ENCODE peak calls at places on chromosomes 1 and 21, in six cellular contexts. One of them, this sample, is unnamed.

GRCh38 chr21:37758997-37759396 is 157.3 kb downstream of the KCNJ6 start:
- DNase-seq in HCT116: no peak
- DNase-seq in mucosa of descending colon: no peak
- DNase-seq in sigmoid colon: no peak
- DNase-seq in mesothelial cell of epicardium: no peak
- DNase-seq in cardiac fibroblast: peak; percentile 59
- DNase-seq in this sample: peak; percentile 77

GRCh38 chr1:217524787-217525520 is 105.9 kb downstream of the GPATCH2 start:
- DNase-seq in HCT116: no peak
- DNase-seq in mucosa of descending colon: no peak
- DNase-seq in sigmoid colon: no peak
- DNase-seq in mesothelial cell of epicardium: no peak
- DNase-seq in cardiac fibroblast: peak; percentile 56
- DNase-seq in this sample: peak; percentile 57

GRCh38 chr1:234188454-234188792 is 184.8 kb upstream of the COA6 start:
- DNase-seq in HCT116: peak; percentile 16
- DNase-seq in mucosa of descending colon: no peak
- DNase-seq in sigmoid colon: no peak
- DNase-seq in mesothelial cell of epicardium: no peak
- DNase-seq in cardiac fibroblast: no peak
- DNase-seq in this sample: no peak

GRCh38 chr1:227621211-227621610 is 57.9 kb downstream of the ZNF678 start:
- DNase-seq in HCT116: no peak
- DNase-seq in mucosa of descending colon: no peak
- DNase-seq in sigmoid colon: no peak
- DNase-seq in mesothelial cell of epicardium: no peak
- DNase-seq in cardiac fibroblast: peak; percentile 12
- DNase-seq in this sample: peak; percentile 4

GRCh38 chr1:223727541-223727940 is 15.2 kb downstream of the CAPN2 start:
- DNase-seq in HCT116: no peak
- DNase-seq in mucosa of descending colon: no peak
- DNase-seq in sigmoid colon: no peak
- DNase-seq in mesothelial cell of epicardium: no peak
- DNase-seq in cardiac fibroblast: no peak
- DNase-seq in this sample: peak; percentile 90

GRCh38 chr1:222167896-222168295 is 380.0 kb downstream of the HHIPL2 start:
- DNase-seq in HCT116: no peak
- DNase-seq in mucosa of descending colon: no peak
- DNase-seq in sigmoid colon: no peak
- DNase-seq in mesothelial cell of epicardium: no peak
- DNase-seq in cardiac fibroblast: peak; percentile 12
- DNase-seq in this sample: no peak

GRCh38 chr1:23484253-23485001 is 448 bp upstream of the ASAP3 start:
- DNase-seq in HCT116: peak; percentile 69
- DNase-seq in mucosa of descending colon: peak; percentile 95
- DNase-seq in sigmoid colon: peak; percentile 97
- DNase-seq in mesothelial cell of epicardium: peak; percentile 90
- DNase-seq in cardiac fibroblast: peak; percentile 89
- DNase-seq in this sample: peak; percentile 90

GRCh38 chr1:109918077-109918606 is 7.5 kb downstream of the CSF1 start:
- DNase-seq in HCT116: no peak
- DNase-seq in mucosa of descending colon: no peak
- DNase-seq in sigmoid colon: peak; percentile 43
- DNase-seq in mesothelial cell of epicardium: no peak
- DNase-seq in cardiac fibroblast: no peak
- DNase-seq in this sample: peak; percentile 27

DNA sequence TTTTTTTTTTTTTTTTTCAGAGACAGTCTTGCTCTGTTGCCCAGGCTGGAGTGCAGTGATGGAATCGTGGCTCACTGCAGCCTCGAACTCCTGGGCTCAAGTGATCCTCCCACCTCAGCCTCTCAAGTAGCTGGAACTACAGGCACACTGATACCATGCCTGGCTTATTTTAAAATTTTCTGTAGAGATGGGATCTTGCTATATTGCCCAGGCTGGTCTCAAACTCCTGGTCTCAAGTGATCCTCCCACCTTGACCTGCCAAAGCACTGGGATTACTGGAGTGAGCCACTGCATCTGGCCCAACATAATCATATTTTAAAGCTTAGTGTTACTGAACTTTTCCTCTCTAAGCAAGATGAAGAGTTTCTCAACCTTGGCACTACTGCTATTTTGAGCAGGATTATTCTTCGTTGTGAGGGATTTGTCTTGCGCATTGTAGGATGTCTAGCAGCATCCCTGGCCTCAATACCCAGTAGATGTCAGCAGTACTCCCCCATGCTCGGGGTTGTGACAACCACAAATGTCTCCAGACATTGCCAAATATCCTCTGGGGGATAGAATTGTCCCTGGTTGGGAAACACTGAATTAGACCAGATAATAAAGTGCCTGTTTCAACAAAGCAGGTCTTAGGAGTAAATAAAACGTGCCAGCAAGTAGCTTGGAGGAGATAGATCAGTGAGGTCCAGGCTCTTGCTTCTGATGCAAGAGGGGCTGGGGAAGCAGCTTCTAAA is 15.1 kb upstream of the THRAP3 start:
- DNase-seq in HCT116: no peak
- DNase-seq in mucosa of descending colon: no peak
- DNase-seq in sigmoid colon: no peak
- DNase-seq in mesothelial cell of epicardium: no peak
- DNase-seq in cardiac fibroblast: no peak
- DNase-seq in this sample: no peak
- TF ChIP-seq CTCF in HCT116: no peak
- TF ChIP-seq CTCF in mucosa of descending colon: no peak
- TF ChIP-seq CTCF in sigmoid colon: no peak
- TF ChIP-seq CTCF in mesothelial cell of epicardium: no peak
- TF ChIP-seq CTCF in cardiac fibroblast: no peak
- TF ChIP-seq CTCF in this sample: no peak

GRCh38 chr1:42847721-42848470 is 1.5 kb downstream of the ZNF691 start:
- DNase-seq in HCT116: no peak
- DNase-seq in mucosa of descending colon: no peak
- DNase-seq in sigmoid colon: no peak
- DNase-seq in mesothelial cell of epicardium: no peak
- DNase-seq in cardiac fibroblast: no peak
- DNase-seq in this sample: no peak
- TF ChIP-seq CTCF in HCT116: no peak
- TF ChIP-seq CTCF in mucosa of descending colon: no peak
- TF ChIP-seq CTCF in sigmoid colon: no peak
- TF ChIP-seq CTCF in mesothelial cell of epicardium: no peak
- TF ChIP-seq CTCF in cardiac fibroblast: no peak
- TF ChIP-seq CTCF in this sample: no peak

DNA sequence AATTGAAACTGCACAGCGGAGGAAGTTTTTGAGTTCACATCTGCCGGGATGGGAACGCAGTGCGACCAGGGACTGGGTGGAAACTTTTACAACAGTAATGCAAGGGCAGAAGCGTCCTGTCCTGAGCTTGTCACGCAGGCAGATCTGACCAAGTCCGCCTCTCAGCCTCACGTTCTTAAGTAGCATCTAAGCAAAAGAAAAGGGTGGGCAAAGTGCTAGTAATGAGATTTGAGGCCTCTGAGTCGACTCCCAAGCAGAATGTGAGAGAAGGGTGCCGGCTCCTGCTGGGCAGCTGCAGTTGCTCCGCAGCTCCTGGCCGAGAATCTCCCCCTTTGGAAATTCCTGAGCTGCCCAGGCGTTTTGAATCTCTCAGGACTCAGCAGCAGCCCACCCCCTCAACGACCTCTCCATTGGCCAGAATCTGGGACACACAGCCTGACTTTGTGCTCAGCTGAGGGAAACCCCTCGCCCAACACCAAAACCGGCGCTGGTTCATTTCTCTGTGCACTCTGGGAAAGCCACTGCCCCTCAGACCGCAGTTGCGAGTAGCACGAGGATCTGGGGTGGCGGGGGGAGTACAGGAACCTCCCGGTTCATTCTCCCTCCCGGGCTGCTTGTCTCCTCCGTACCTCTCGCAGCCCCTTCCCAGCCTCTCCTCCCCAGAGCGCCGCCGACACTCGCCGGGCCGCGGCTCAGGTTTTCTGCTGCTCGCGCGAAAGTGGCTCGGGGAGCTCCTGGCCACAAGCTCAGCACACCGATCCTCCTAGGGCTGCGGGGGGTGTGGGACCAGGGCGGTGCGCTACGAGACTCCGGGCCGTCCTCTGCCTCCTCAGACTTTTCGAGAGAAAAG is 898 bp upstream of the S1PR1 start:
- DNase-seq in HCT116: no peak
- DNase-seq in mucosa of descending colon: peak; percentile 61
- DNase-seq in sigmoid colon: peak; percentile 72
- DNase-seq in mesothelial cell of epicardium: peak; percentile 46
- DNase-seq in cardiac fibroblast: peak; percentile 66
- DNase-seq in this sample: peak; percentile 49
- TF ChIP-seq CTCF in HCT116: no peak
- TF ChIP-seq CTCF in mucosa of descending colon: no peak
- TF ChIP-seq CTCF in sigmoid colon: no peak
- TF ChIP-seq CTCF in mesothelial cell of epicardium: no peak
- TF ChIP-seq CTCF in cardiac fibroblast: no peak
- TF ChIP-seq CTCF in this sample: peak; percentile 10

DNA sequence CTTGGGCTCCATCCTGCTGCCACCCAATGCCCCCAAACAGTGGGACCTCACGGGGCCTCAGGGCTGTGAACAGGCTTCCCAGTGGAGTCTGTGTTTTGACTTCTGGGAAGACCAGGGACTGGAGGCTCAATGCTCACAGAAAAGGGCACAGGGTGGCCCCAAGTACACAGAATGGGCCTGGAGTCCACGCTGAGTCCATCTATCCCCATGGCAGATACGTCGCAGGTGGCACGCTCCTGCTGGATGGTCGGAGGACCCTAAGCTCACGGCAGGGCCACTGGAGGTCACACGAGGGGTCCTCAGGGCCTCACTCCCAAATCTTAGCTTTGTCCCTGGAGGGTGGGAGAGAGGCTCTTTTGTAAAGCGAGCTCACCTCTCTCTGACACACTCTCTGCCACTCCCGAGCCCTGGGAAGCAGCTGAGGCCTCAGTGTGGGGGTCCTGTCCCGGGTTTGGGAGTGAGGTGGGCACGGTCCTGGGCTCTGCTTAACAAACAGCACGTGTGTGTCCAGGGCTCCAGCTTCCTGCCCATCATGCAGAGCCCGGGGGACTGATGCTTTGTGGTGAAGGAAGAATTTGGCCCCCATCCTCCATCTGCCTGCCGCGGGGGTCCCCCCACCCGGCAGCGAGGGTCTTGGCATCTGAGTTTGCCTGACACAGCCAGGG is 27.2 kb upstream of the TTC34 start:
- DNase-seq in HCT116: no peak
- DNase-seq in mucosa of descending colon: peak; percentile 21
- DNase-seq in sigmoid colon: no peak
- DNase-seq in mesothelial cell of epicardium: no peak
- DNase-seq in cardiac fibroblast: no peak
- DNase-seq in this sample: no peak
- TF ChIP-seq CTCF in HCT116: no peak
- TF ChIP-seq CTCF in mucosa of descending colon: no peak
- TF ChIP-seq CTCF in sigmoid colon: no peak
- TF ChIP-seq CTCF in mesothelial cell of epicardium: no peak
- TF ChIP-seq CTCF in cardiac fibroblast: no peak
- TF ChIP-seq CTCF in this sample: no peak

GRCh38 chr1:167225920-167226319 is 5.2 kb downstream of the POU2F1 start:
- DNase-seq in HCT116: no peak
- DNase-seq in mucosa of descending colon: no peak
- DNase-seq in sigmoid colon: no peak
- DNase-seq in mesothelial cell of epicardium: no peak
- DNase-seq in cardiac fibroblast: no peak
- DNase-seq in this sample: no peak
- TF ChIP-seq CTCF in HCT116: no peak
- TF ChIP-seq CTCF in mucosa of descending colon: no peak
- TF ChIP-seq CTCF in sigmoid colon: no peak
- TF ChIP-seq CTCF in mesothelial cell of epicardium: no peak
- TF ChIP-seq CTCF in cardiac fibroblast: no peak
- TF ChIP-seq CTCF in this sample: no peak

GRCh38 chr1:18575620-18576019 is 55.0 kb upstream of the PAX7 start:
- DNase-seq in HCT116: peak; percentile 38
- DNase-seq in mucosa of descending colon: no peak
- DNase-seq in sigmoid colon: peak; percentile 69
- DNase-seq in mesothelial cell of epicardium: peak; percentile 48
- DNase-seq in cardiac fibroblast: peak; percentile 30
- DNase-seq in this sample: peak; percentile 7
- TF ChIP-seq CTCF in HCT116: peak; percentile 91
- TF ChIP-seq CTCF in mucosa of descending colon: peak; percentile 78
- TF ChIP-seq CTCF in sigmoid colon: peak; percentile 26
- TF ChIP-seq CTCF in mesothelial cell of epicardium: peak; percentile 59
- TF ChIP-seq CTCF in cardiac fibroblast: peak; percentile 66
- TF ChIP-seq CTCF in this sample: peak; percentile 34

GRCh38 chr1:80656011-80656627 is 1144.6 kb upstream of the ADGRL2 start:
- DNase-seq in HCT116: peak; percentile 13
- DNase-seq in mucosa of descending colon: no peak
- DNase-seq in sigmoid colon: no peak
- DNase-seq in mesothelial cell of epicardium: no peak
- DNase-seq in cardiac fibroblast: peak; percentile 4
- DNase-seq in this sample: peak; percentile 10
- TF ChIP-seq CTCF in HCT116: peak; percentile 53
- TF ChIP-seq CTCF in mucosa of descending colon: no peak
- TF ChIP-seq CTCF in sigmoid colon: no peak
- TF ChIP-seq CTCF in mesothelial cell of epicardium: peak; percentile 27
- TF ChIP-seq CTCF in cardiac fibroblast: peak; percentile 18
- TF ChIP-seq CTCF in this sample: peak; percentile 34

GRCh38 chr1:24939657-24940193 is 9.6 kb upstream of the RUNX3 start:
- DNase-seq in HCT116: no peak
- DNase-seq in mucosa of descending colon: no peak
- DNase-seq in sigmoid colon: no peak
- DNase-seq in mesothelial cell of epicardium: no peak
- DNase-seq in cardiac fibroblast: no peak
- DNase-seq in this sample: no peak
- TF ChIP-seq CTCF in HCT116: no peak
- TF ChIP-seq CTCF in mucosa of descending colon: no peak
- TF ChIP-seq CTCF in sigmoid colon: no peak
- TF ChIP-seq CTCF in mesothelial cell of epicardium: no peak
- TF ChIP-seq CTCF in cardiac fibroblast: no peak
- TF ChIP-seq CTCF in this sample: no peak

This sample was measured in choroid plexus epithelial cell.